ENCODE peak calls at places on chromosomes 12 and 14, in ten cellular contexts. I, M, B, Y, V, T, E, A, L and N are unnamed samples.

GRCh38 chr14:52043690-52044089 is 25.2 kb downstream of the NID2 start:
- DNase-seq in I (peak; percentile 49), M (peak; percentile 36), B (peak; percentile 60), Y (no peak), V (no peak), T (no peak), E (no peak), A (peak; percentile 49), L (no peak), N (no peak)

GRCh38 chr12:132282950-132283771 is 46.2 kb downstream of the GALNT9 start:
- DNase-seq in I (no peak), M (no peak), B (no peak), Y (no peak), V (peak; percentile 87), T (no peak), E (no peak), A (no peak), L (no peak), N (no peak)

GRCh38 chr12:34403706-34404376 is 381.5 kb downstream of the ALG10 start:
- DNase-seq in I (peak; percentile 4), M (peak; percentile 17), B (no peak), Y (no peak), V (peak; percentile 39), T (no peak), E (peak; percentile 1), A (no peak), L (peak; percentile 1), N (no peak)

GRCh38 chr14:31025335-31026075 is at the start of gene AP4S1:
- DNase-seq in I (peak; percentile 55), M (peak; percentile 36), B (peak; percentile 31), Y (peak; percentile 58), V (peak; percentile 89), T (peak; percentile 36), E (no peak), A (no peak), L (peak; percentile 39), N (no peak)

GRCh38 chr12:4268549-4269181 is 4.9 kb upstream of the CCND2 start:
- DNase-seq in I (no peak), M (no peak), B (no peak), Y (no peak), V (peak; percentile 51), T (no peak), E (no peak), A (peak; percentile 12), L (no peak), N (no peak)

GRCh38 chr14:69605761-69606160 is 5.6 kb upstream of the SUSD6 start:
- DNase-seq in I (peak; percentile 43), M (no peak), B (no peak), Y (no peak), V (no peak), T (no peak), E (no peak), A (no peak), L (no peak), N (no peak)

GRCh38 chr14:38663382-38663781 is 407.5 kb upstream of the CLEC14A start:
- DNase-seq in I (no peak), M (no peak), B (no peak), Y (no peak), V (no peak), T (no peak), E (no peak), A (no peak), L (no peak), N (no peak)

GRCh38 chr14:51576112-51576420 is 75.6 kb upstream of the FRMD6 start:
- DNase-seq in I (no peak), M (no peak), B (no peak), Y (no peak), V (no peak), T (no peak), E (no peak), A (peak; percentile 59), L (no peak), N (no peak)

GRCh38 chr12:93198086-93198485 is 179.6 kb upstream of the NUDT4 start:
- DNase-seq in I (no peak), M (no peak), B (peak; percentile 83), Y (no peak), V (peak; percentile 76), T (no peak), E (no peak), A (peak; percentile 85), L (peak; percentile 28), N (no peak)

GRCh38 chr12:130981156-130981789 is 27.6 kb downstream of the ADGRD1 start:
- DNase-seq in I (no peak), M (no peak), B (no peak), Y (no peak), V (no peak), T (no peak), E (no peak), A (no peak), L (no peak), N (no peak)

GRCh38 chr12:43883311-43883710 is 47.4 kb downstream of the TMEM117 start:
- DNase-seq in I (no peak), M (no peak), B (no peak), Y (no peak), V (no peak), T (no peak), E (no peak), A (no peak), L (no peak), N (no peak)

GRCh38 chr12:123723765-123724164 is 11.6 kb downstream of the ATP6V0A2 start:
- DNase-seq in I (no peak), M (no peak), B (no peak), Y (no peak), V (no peak), T (no peak), E (no peak), A (no peak), L (no peak), N (no peak)

GRCh38 chr12:39467432-39467870 is 24.5 kb upstream of the KIF21A start:
- DNase-seq in I (no peak), M (no peak), B (no peak), Y (no peak), V (no peak), T (no peak), E (no peak), A (peak; percentile 36), L (no peak), N (no peak)

GRCh38 chr12:78966062-78966461 is 101.5 kb downstream of the SYT1 start:
- DNase-seq in I (no peak), M (no peak), B (no peak), Y (no peak), V (no peak), T (no peak), E (no peak), A (no peak), L (no peak), N (no peak)

GRCh38 chr12:78961171-78961570 is 96.6 kb downstream of the SYT1 start:
- DNase-seq in I (no peak), M (no peak), B (no peak), Y (no peak), V (no peak), T (no peak), E (no peak), A (no peak), L (no peak), N (no peak)

GRCh38 chr12:78966926-78967325 is 102.4 kb downstream of the SYT1 start:
- DNase-seq in I (no peak), M (no peak), B (no peak), Y (no peak), V (no peak), T (no peak), E (no peak), A (no peak), L (no peak), N (no peak)

GRCh38 chr12:78964521-78964920 is 99.9 kb downstream of the SYT1 start:
- DNase-seq in I (no peak), M (no peak), B (no peak), Y (no peak), V (no peak), T (no peak), E (no peak), A (peak; percentile 16), L (no peak), N (no peak)

GRCh38 chr12:78963439-78964222 is 99.1 kb downstream of the SYT1 start:
- DNase-seq in I (no peak), M (no peak), B (no peak), Y (no peak), V (no peak), T (no peak), E (no peak), A (peak; percentile 73), L (no peak), N (no peak)
- H3K4me3 ChIP-seq in I (no peak overlapping the region), M (no peak overlapping the region), B (no peak overlapping the region), Y (no peak overlapping the region), V (no peak overlapping the region), T (no peak overlapping the region), E (no peak overlapping the region), A (no peak overlapping the region), L (no peak overlapping the region), N (no peak overlapping the region)

GRCh38 chr12:2751230-2751629 is 43.5 kb upstream of the FKBP4 start:
- DNase-seq in I (no peak), M (no peak), B (no peak), Y (no peak), V (no peak), T (no peak), E (no peak), A (no peak), L (no peak), N (no peak)

GRCh38 chr12:2750185-2750584 is 44.6 kb upstream of the FKBP4 start:
- DNase-seq in I (no peak), M (no peak), B (no peak), Y (no peak), V (no peak), T (no peak), E (no peak), A (no peak), L (no peak), N (no peak)

GRCh38 chr12:2749580-2749979 is 45.2 kb upstream of the FKBP4 start:
- DNase-seq in I (no peak), M (no peak), B (no peak), Y (no peak), V (no peak), T (no peak), E (no peak), A (no peak), L (no peak), N (no peak)

GRCh38 chr12:2743478-2743877 is 51.3 kb upstream of the FKBP4 start:
- DNase-seq in I (no peak), M (no peak), B (no peak), Y (no peak), V (no peak), T (no peak), E (no peak), A (no peak), L (no peak), N (no peak)

GRCh38 chr12:2745655-2746054 is 49.1 kb upstream of the FKBP4 start:
- DNase-seq in I (no peak), M (no peak), B (no peak), Y (no peak), V (no peak), T (no peak), E (no peak), A (no peak), L (no peak), N (peak; percentile 8)
- TF ChIP-seq CTCF in I (no peak), M (no peak), B (no peak), Y (no peak), V (no peak), T (no peak), E (no peak), A (no peak), L (no peak), N (no peak)

GRCh38 chr12:122005252-122005651 is 16.4 kb upstream of the BCL7A start:
- DNase-seq in I (no peak), M (no peak), B (no peak), Y (no peak), V (peak; percentile 18), T (no peak), E (no peak), A (no peak), L (no peak), N (no peak)
- H3K4me3 ChIP-seq in I (no peak overlapping the region), M (no peak overlapping the region), B (no peak overlapping the region), Y (no peak overlapping the region), V (no peak overlapping the region), T (no peak overlapping the region), E (no peak overlapping the region), A (no peak overlapping the region), L (no peak overlapping the region), N (no peak overlapping the region)

GRCh38 chr12:124829008-124829707 is 34.5 kb downstream of the SCARB1 start:
- DNase-seq in I (peak; percentile 41), M (no peak), B (peak; percentile 95), Y (peak; percentile 32), V (no peak), T (no peak), E (no peak), A (peak; percentile 92), L (no peak), N (peak; percentile 28)
- TF ChIP-seq CTCF in I (no peak), M (no peak), B (no peak), Y (no peak), V (no peak), T (no peak), E (no peak), A (no peak), L (no peak), N (no peak)